ENCODE peak calls at places on chromosomes 1 and 21, in ten cellular contexts. One of them, this sample, is unnamed.

GRCh38 chr1:87927391-87928073 is 598.9 kb downstream of the LMO4 start:
- DNase-seq in MM.1S: no peak
- DNase-seq in choroid plexus epithelial cell: no peak
- DNase-seq in Calu3: peak
- DNase-seq in fibroblast of lung: no peak
- DNase-seq in mesothelial cell of epicardium: no peak
- DNase-seq in PC-3: peak
- DNase-seq in H9: no peak
- DNase-seq in neural crest cell: no peak
- DNase-seq in GM23338: no peak
- DNase-seq in this sample: no peak

GRCh38 chr1:41741244-41741643 is 177.5 kb downstream of the HIVEP3 start:
- DNase-seq in MM.1S: no peak
- DNase-seq in fibroblast of lung: no peak
- DNase-seq in GM23338: no peak
- DNase-seq in choroid plexus epithelial cell: no peak
- DNase-seq in neural crest cell: no peak
- DNase-seq in PC-3: peak
- DNase-seq in H9: no peak
- DNase-seq in mesothelial cell of epicardium: no peak
- DNase-seq in Calu3: no peak
- DNase-seq in this sample: no peak

GRCh38 chr1:203995228-203995627 is 77.7 kb upstream of the SOX13 start:
- DNase-seq in Calu3: no peak
- DNase-seq in GM23338: peak
- DNase-seq in neural crest cell: no peak
- DNase-seq in fibroblast of lung: no peak
- DNase-seq in mesothelial cell of epicardium: no peak
- DNase-seq in choroid plexus epithelial cell: no peak
- DNase-seq in PC-3: no peak
- DNase-seq in H9: no peak
- DNase-seq in MM.1S: no peak
- DNase-seq in this sample: no peak

GRCh38 chr1:17425806-17426205 is 13.7 kb downstream of the RCC2 start:
- DNase-seq in PC-3: no peak
- DNase-seq in MM.1S: no peak
- DNase-seq in H9: no peak
- DNase-seq in choroid plexus epithelial cell: no peak
- DNase-seq in GM23338: no peak
- DNase-seq in fibroblast of lung: no peak
- DNase-seq in mesothelial cell of epicardium: no peak
- DNase-seq in neural crest cell: no peak
- DNase-seq in Calu3: no peak
- DNase-seq in this sample: no peak

GRCh38 chr1:237709355-237709754 is 181.4 kb downstream of the ZP4 start:
- DNase-seq in choroid plexus epithelial cell: no peak
- DNase-seq in H9: no peak
- DNase-seq in mesothelial cell of epicardium: no peak
- DNase-seq in Calu3: no peak
- DNase-seq in PC-3: no peak
- DNase-seq in fibroblast of lung: no peak
- DNase-seq in neural crest cell: no peak
- DNase-seq in MM.1S: no peak
- DNase-seq in GM23338: no peak
- DNase-seq in this sample: no peak

GRCh38 chr21:45224189-45224938 is 63.3 kb downstream of the POFUT2 start:
- DNase-seq in fibroblast of lung: peak
- DNase-seq in H9: no peak
- DNase-seq in Calu3: no peak
- DNase-seq in mesothelial cell of epicardium: no peak
- DNase-seq in GM23338: no peak
- DNase-seq in choroid plexus epithelial cell: peak
- DNase-seq in neural crest cell: no peak
- DNase-seq in PC-3: no peak
- DNase-seq in MM.1S: no peak
- DNase-seq in this sample: peak

GRCh38 chr1:117820694-117821381 is 108.6 kb downstream of the GDAP2 start:
- DNase-seq in MM.1S: no peak
- DNase-seq in Calu3: no peak
- DNase-seq in mesothelial cell of epicardium: no peak
- DNase-seq in fibroblast of lung: peak
- DNase-seq in choroid plexus epithelial cell: no peak
- DNase-seq in PC-3: no peak
- DNase-seq in GM23338: no peak
- DNase-seq in H9: no peak
- DNase-seq in neural crest cell: no peak
- DNase-seq in this sample: no peak

GRCh38 chr1:180345148-180345547 is 115.1 kb downstream of the LHX4 start:
- DNase-seq in neural crest cell: no peak
- DNase-seq in choroid plexus epithelial cell: no peak
- DNase-seq in mesothelial cell of epicardium: no peak
- DNase-seq in H9: no peak
- DNase-seq in fibroblast of lung: no peak
- DNase-seq in GM23338: no peak
- DNase-seq in MM.1S: no peak
- DNase-seq in PC-3: no peak
- DNase-seq in Calu3: no peak
- DNase-seq in this sample: no peak

GRCh38 chr1:244815600-244816099 is 19.8 kb upstream of the COX20 start:
- DNase-seq in Calu3: no peak
- DNase-seq in choroid plexus epithelial cell: no peak
- DNase-seq in neural crest cell: no peak
- DNase-seq in H9: peak
- DNase-seq in MM.1S: no peak
- DNase-seq in fibroblast of lung: no peak
- DNase-seq in mesothelial cell of epicardium: no peak
- DNase-seq in PC-3: no peak
- DNase-seq in GM23338: peak
- DNase-seq in this sample: no peak

DNA sequence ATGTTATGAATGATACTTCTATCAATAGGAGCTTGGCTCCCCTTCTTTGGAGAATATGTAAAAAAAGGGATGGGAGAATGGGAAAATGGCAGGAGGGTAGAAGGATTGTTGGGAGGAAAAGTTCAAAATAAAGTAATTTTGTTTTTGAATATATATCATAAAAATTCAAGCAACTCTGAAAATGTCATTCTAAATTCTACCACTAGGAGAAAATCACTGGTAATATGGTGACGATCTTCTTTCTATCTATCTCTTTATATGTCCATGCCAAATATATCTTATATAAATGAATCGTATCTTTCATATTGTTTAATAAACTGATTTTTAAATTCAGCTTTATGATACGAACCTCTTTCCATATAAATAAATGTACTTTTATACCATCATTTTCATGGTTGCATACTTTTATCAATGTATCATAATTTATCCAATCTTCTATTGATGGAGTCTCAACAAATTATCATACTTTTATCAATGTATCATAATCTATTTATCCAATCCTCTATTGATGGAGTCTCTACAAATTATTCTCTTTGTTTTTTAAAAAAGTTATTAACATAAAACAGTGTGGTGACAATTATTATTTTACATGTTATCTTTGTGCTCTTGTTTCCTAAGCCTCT is 73.7 kb upstream of the MARK1 start:
- DNase-seq in GM23338: peak
- DNase-seq in fibroblast of lung: no peak
- DNase-seq in mesothelial cell of epicardium: no peak
- DNase-seq in H9: no peak
- DNase-seq in MM.1S: no peak
- DNase-seq in Calu3: no peak
- DNase-seq in neural crest cell: no peak
- DNase-seq in PC-3: peak
- DNase-seq in choroid plexus epithelial cell: peak
- DNase-seq in this sample: no peak
- TF ChIP-seq CTCF in GM23338: peak
- TF ChIP-seq CTCF in fibroblast of lung: no peak
- TF ChIP-seq CTCF in mesothelial cell of epicardium: peak
- TF ChIP-seq CTCF in H9: peak
- TF ChIP-seq CTCF in MM.1S: peak
- TF ChIP-seq CTCF in Calu3: no peak
- TF ChIP-seq CTCF in neural crest cell: peak
- TF ChIP-seq CTCF in PC-3: peak
- TF ChIP-seq CTCF in choroid plexus epithelial cell: peak
- TF ChIP-seq CTCF in this sample: no peak

GRCh38 chr1:233294991-233295774 is at the start of gene PCNX2:
- DNase-seq in neural crest cell: peak
- DNase-seq in PC-3: peak
- DNase-seq in Calu3: peak
- DNase-seq in mesothelial cell of epicardium: peak
- DNase-seq in H9: peak
- DNase-seq in choroid plexus epithelial cell: peak
- DNase-seq in MM.1S: peak
- DNase-seq in GM23338: peak
- DNase-seq in fibroblast of lung: peak
- DNase-seq in this sample: peak
- TF ChIP-seq CTCF in neural crest cell: no peak
- TF ChIP-seq CTCF in PC-3: no peak
- TF ChIP-seq CTCF in Calu3: no peak
- TF ChIP-seq CTCF in mesothelial cell of epicardium: no peak
- TF ChIP-seq CTCF in H9: no peak
- TF ChIP-seq CTCF in choroid plexus epithelial cell: no peak
- TF ChIP-seq CTCF in MM.1S: no peak
- TF ChIP-seq CTCF in GM23338: no peak
- TF ChIP-seq CTCF in fibroblast of lung: no peak
- TF ChIP-seq CTCF in this sample: no peak

DNA sequence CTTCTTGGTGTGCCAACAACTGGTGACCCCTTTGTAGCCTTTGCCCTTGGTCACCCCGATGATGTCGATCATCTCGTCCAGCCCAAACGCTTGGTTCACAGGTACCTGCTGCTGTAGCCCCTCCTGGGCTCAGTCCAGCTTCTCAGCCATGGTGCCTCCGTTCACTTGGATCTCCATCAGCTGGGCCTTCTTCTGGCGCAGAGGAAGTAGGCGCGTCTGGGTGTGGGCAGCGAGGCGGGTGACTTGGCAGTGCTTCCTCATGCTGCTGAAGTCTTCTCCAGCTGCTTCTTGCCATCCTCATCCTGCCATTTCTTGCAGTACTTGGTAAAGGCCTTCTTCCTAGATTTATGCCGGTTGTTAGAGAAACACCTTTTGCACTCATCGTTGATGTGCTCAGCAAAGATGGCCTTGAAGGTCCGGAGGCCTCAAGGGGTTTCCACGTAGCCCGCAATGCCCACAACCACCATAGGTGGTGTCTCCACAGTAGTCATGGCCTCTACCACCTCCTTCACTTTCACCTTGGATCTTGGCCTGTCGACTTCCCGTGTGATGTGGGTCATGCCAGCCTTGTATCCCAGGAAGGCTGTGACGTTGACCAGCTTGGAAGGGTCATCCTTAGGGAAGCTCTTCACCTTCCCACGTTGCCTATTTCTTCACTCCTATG is 13.0 kb downstream of the DOP1B start:
- DNase-seq in H9: peak
- DNase-seq in Calu3: no peak
- DNase-seq in mesothelial cell of epicardium: no peak
- DNase-seq in choroid plexus epithelial cell: no peak
- DNase-seq in neural crest cell: no peak
- DNase-seq in fibroblast of lung: no peak
- DNase-seq in PC-3: no peak
- DNase-seq in MM.1S: no peak
- DNase-seq in GM23338: peak
- DNase-seq in this sample: no peak
- TF ChIP-seq CTCF in H9: peak
- TF ChIP-seq CTCF in Calu3: no peak
- TF ChIP-seq CTCF in mesothelial cell of epicardium: no peak
- TF ChIP-seq CTCF in choroid plexus epithelial cell: peak
- TF ChIP-seq CTCF in neural crest cell: no peak
- TF ChIP-seq CTCF in fibroblast of lung: no peak
- TF ChIP-seq CTCF in PC-3: peak
- TF ChIP-seq CTCF in MM.1S: peak
- TF ChIP-seq CTCF in GM23338: peak
- TF ChIP-seq CTCF in this sample: no peak

GRCh38 chr1:90731382-90732050 is 14.4 kb upstream of the BARHL2 start:
- DNase-seq in MM.1S: no peak
- DNase-seq in H9: no peak
- DNase-seq in GM23338: no peak
- DNase-seq in Calu3: no peak
- DNase-seq in choroid plexus epithelial cell: no peak
- DNase-seq in PC-3: no peak
- DNase-seq in mesothelial cell of epicardium: no peak
- DNase-seq in neural crest cell: no peak
- DNase-seq in fibroblast of lung: no peak
- DNase-seq in this sample: no peak

GRCh38 chr1:90728656-90729257 is 11.7 kb upstream of the BARHL2 start:
- DNase-seq in fibroblast of lung: no peak
- DNase-seq in neural crest cell: no peak
- DNase-seq in Calu3: no peak
- DNase-seq in GM23338: peak
- DNase-seq in choroid plexus epithelial cell: no peak
- DNase-seq in MM.1S: no peak
- DNase-seq in H9: peak
- DNase-seq in PC-3: no peak
- DNase-seq in mesothelial cell of epicardium: no peak
- DNase-seq in this sample: no peak

GRCh38 chr1:90727917-90728655 is 11.0 kb upstream of the BARHL2 start:
- DNase-seq in H9: no peak
- DNase-seq in PC-3: no peak
- DNase-seq in fibroblast of lung: no peak
- DNase-seq in Calu3: no peak
- DNase-seq in neural crest cell: no peak
- DNase-seq in MM.1S: no peak
- DNase-seq in choroid plexus epithelial cell: no peak
- DNase-seq in GM23338: peak
- DNase-seq in mesothelial cell of epicardium: no peak
- DNase-seq in this sample: no peak

GRCh38 chr1:90730247-90731022 is 13.3 kb upstream of the BARHL2 start:
- DNase-seq in choroid plexus epithelial cell: peak
- DNase-seq in Calu3: no peak
- DNase-seq in MM.1S: no peak
- DNase-seq in mesothelial cell of epicardium: no peak
- DNase-seq in neural crest cell: no peak
- DNase-seq in GM23338: peak
- DNase-seq in H9: peak
- DNase-seq in fibroblast of lung: peak
- DNase-seq in PC-3: no peak
- DNase-seq in this sample: no peak

DNA sequence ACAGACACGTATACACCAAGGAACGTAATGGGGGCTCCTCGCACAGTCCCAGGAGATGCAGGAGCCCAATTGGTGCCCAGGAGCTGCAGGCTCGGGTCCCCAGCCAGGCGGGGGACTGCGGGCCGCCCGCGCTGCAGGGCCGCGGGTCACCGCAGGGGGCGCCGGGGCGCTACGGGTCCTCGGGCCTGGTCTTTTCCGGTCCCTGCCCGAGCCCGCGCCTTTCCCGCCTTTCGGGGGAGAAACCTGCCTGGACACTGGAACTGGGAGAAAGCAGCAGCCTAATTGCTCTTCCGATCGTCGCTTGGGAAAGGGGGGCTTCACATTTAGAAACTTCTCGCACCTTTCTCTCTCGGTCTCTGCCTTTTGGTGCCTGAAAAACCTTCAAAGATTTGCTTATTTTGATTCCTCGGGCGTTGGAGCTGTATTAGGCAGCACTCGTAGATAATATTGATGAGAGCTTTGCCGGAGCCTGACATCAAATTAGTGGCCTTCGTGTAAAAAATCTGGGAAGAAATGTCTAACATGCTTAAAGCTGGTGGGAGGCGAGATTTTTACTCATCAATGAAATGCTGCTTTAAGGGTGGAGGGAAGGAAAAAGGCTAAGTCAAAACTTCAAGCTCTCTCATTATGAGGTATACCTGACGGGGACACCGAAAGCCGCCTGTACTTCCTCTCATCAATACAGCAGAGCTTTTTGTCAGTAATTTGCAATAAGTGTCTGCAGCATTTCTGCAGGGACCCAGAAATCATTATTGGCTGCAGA is 12.6 kb upstream of the BARHL2 start:
- DNase-seq in neural crest cell: peak
- DNase-seq in GM23338: peak
- DNase-seq in H9: peak
- DNase-seq in MM.1S: no peak
- DNase-seq in fibroblast of lung: no peak
- DNase-seq in choroid plexus epithelial cell: no peak
- DNase-seq in Calu3: no peak
- DNase-seq in PC-3: no peak
- DNase-seq in mesothelial cell of epicardium: no peak
- DNase-seq in this sample: no peak
- TF ChIP-seq CTCF in neural crest cell: peak
- TF ChIP-seq CTCF in GM23338: peak
- TF ChIP-seq CTCF in H9: peak
- TF ChIP-seq CTCF in MM.1S: no peak
- TF ChIP-seq CTCF in fibroblast of lung: peak
- TF ChIP-seq CTCF in choroid plexus epithelial cell: no peak
- TF ChIP-seq CTCF in Calu3: no peak
- TF ChIP-seq CTCF in PC-3: no peak
- TF ChIP-seq CTCF in mesothelial cell of epicardium: peak
- TF ChIP-seq CTCF in this sample: peak